ENCODE peak calls at places on chromosome 5, in nine cellular contexts. Z is cardiac muscle cell; T is heart left ventricle; L is lower lobe of right lung; O is aorta; Q is gastrocnemius medialis; W is neuronal stem cell; V is uterus; B is CD8-positive, alpha-beta memory T cell. Y is an unnamed sample.

GRCh38 chr5:83721878-83722779 is 1.5 kb upstream of the HAPLN1 start:
- DNase-seq in O (peak; percentile 90), T (peak; percentile 48), Q (no peak), W (peak; percentile 69), L (peak; percentile 59), B (no peak), Z (peak; percentile 87), V (peak; percentile 27), Y (peak; percentile 82)

GRCh38 chr5:102450313-102450990 is 48.3 kb downstream of the SLCO6A1 start:
- DNase-seq in L (no peak), W (no peak), Q (no peak), Z (no peak), T (no peak), B (no peak), V (no peak), O (no peak), Y (no peak)

GRCh38 chr5:1497271-1497777 is 26.4 kb downstream of the LPCAT1 start:
- DNase-seq in L (no peak), W (no peak), O (no peak), Z (no peak), B (no peak), T (no peak), Q (no peak), V (peak; percentile 44), Y (no peak)

GRCh38 chr5:40410939-40411635 is 268.6 kb upstream of the PTGER4 start:
- DNase-seq in B (no peak), L (no peak), V (no peak), O (no peak), Q (no peak), W (no peak), T (no peak), Z (no peak), Y (no peak)

GRCh38 chr5:83394190-83394589 is 77.4 kb upstream of the VCAN start:
- DNase-seq in Z (no peak), O (no peak), W (no peak), L (no peak), Q (no peak), T (no peak), B (no peak), V (no peak), Y (no peak)

GRCh38 chr5:56330167-56330566 is 97.0 kb upstream of the ANKRD55 start:
- DNase-seq in T (no peak), O (no peak), Q (no peak), W (no peak), Z (no peak), B (no peak), L (no peak), V (no peak), Y (no peak)

GRCh38 chr5:176737746-176738699 is 72.3 kb upstream of the UNC5A start:
- DNase-seq in T (no peak), L (no peak), W (no peak), V (peak; percentile 2), Z (no peak), B (no peak), Q (no peak), O (peak; percentile 41), Y (no peak)

GRCh38 chr5:97838214-97838613 is 655.2 kb upstream of the RIOK2 start:
- DNase-seq in B (no peak), W (no peak), T (no peak), O (no peak), Z (no peak), V (no peak), L (no peak), Q (no peak), Y (no peak)

GRCh38 chr5:150639751-150640150 is 709 bp upstream of the SYNPO start:
- DNase-seq in W (no peak), Q (no peak), L (no peak), B (no peak), T (no peak), Z (no peak), V (no peak), O (peak; percentile 70), Y (no peak)

GRCh38 chr5:150640311-150641005 is at the start of gene SYNPO:
- DNase-seq in O (peak; percentile 91), Z (no peak), B (no peak), W (no peak), T (peak; percentile 75), Q (peak; percentile 78), L (no peak), V (peak; percentile 92), Y (no peak)

GRCh38 chr5:150638488-150639316 is 1.8 kb upstream of the SYNPO start:
- DNase-seq in Q (no peak), L (no peak), V (no peak), Z (no peak), B (no peak), O (peak; percentile 64), T (no peak), W (no peak), Y (no peak)

GRCh38 chr5:150638053-150638444 is 2.4 kb upstream of the SYNPO start:
- DNase-seq in L (no peak), T (no peak), V (no peak), O (no peak), Z (no peak), Q (no peak), B (no peak), W (no peak), Y (no peak)

DNA sequence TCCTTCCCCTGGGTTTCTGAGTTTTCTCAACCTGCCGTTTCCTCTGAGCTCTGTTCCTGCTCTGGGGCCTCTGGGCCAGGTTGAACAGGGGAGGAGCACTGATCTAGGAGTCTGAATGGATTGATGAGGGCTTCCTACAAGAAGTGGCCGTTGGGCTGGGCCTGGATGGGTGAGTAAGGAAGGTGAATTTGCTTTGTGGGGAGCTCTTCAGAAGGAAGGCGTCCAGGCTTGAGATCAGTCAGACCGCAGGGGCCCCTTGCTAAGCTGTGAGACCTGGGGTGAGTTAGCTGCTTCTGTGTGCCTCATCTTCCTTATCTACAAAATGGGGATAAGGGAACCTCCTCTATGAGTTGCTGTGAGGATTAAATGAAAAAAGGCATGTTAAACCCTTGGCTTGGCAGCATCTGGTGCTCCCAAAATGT is 1.1 kb upstream of the SYNPO start:
- DNase-seq in O (peak; percentile 67), V (no peak), T (no peak), B (no peak), L (no peak), Q (no peak), Z (no peak), W (no peak), Y (no peak)
- H3K4me1 ChIP-seq in O (peaks cover 6% of the 10 kb centered on the region), V (peaks cover 39% of the 10 kb centered on the region), T (peaks cover 95% of the 10 kb centered on the region), B (no peaks in the 10 kb centered on the region), L (peaks cover 93% of the 10 kb centered on the region), Q (peaks cover 89% of the 10 kb centered on the region), Z (peaks cover 22% of the 10 kb centered on the region), W (peaks cover 25% of the 10 kb centered on the region), Y (peaks cover 13% of the 10 kb centered on the region)

DNA sequence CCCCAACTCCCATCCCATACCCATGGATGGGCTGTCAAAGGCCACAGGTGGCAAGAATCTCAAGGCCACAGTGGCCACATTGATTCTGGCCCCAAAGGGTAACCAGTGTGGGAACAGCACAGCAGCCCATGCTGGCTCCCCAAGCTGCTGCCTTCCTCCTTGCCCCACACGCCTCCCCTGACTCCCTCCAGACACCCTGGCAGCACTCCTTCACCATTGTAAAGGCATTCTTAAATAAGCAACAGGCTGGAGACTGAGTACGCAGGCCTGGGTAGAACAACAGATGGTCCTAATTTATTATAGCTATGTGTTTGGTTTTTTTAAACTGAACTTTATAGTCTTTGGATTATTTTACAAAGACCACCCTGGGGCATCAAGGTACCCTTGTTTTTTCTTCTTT is 158.8 kb downstream of the TSSK1B start:
- DNase-seq in B (no peak), V (no peak), Q (no peak), L (no peak), Z (no peak), T (no peak), O (no peak), W (no peak), Y (no peak)
- H3K4me1 ChIP-seq in B (no peaks in the 10 kb centered on the region), V (no peaks in the 10 kb centered on the region), Q (peaks cover 44% of the 10 kb centered on the region), L (peaks cover 14% of the 10 kb centered on the region), Z (peaks cover 39% of the 10 kb centered on the region), T (peaks cover 74% of the 10 kb centered on the region), O (no peaks in the 10 kb centered on the region), W (peaks cover 36% of the 10 kb centered on the region), Y (no peaks in the 10 kb centered on the region)

GRCh38 chr5:129499208-129499852 is 39.2 kb downstream of the ADAMTS19 start:
- DNase-seq in V (no peak), Z (no peak), B (no peak), O (no peak), Q (no peak), L (no peak), T (no peak), W (no peak), Y (no peak)

GRCh38 chr5:129500101-129500500 is 40.0 kb downstream of the ADAMTS19 start:
- DNase-seq in V (no peak), B (no peak), T (no peak), L (no peak), O (no peak), W (no peak), Z (no peak), Q (no peak), Y (no peak)

GRCh38 chr5:129496875-129497274 is 36.8 kb downstream of the ADAMTS19 start:
- DNase-seq in B (no peak), Q (no peak), V (no peak), T (no peak), W (no peak), Z (no peak), L (no peak), O (no peak), Y (no peak)

GRCh38 chr5:129496410-129496809 is 36.3 kb downstream of the ADAMTS19 start:
- DNase-seq in O (no peak), L (no peak), B (no peak), T (peak; percentile 33), W (no peak), V (no peak), Z (no peak), Q (no peak), Y (no peak)
- H3K4me1 ChIP-seq in O (no peaks in the 10 kb centered on the region), L (no peaks in the 10 kb centered on the region), B (no peaks in the 10 kb centered on the region), T (no peaks in the 10 kb centered on the region), W (no peaks in the 10 kb centered on the region), V (no peaks in the 10 kb centered on the region), Z (peaks cover 25% of the 10 kb centered on the region), Q (peaks cover 3% of the 10 kb centered on the region), Y (no peaks in the 10 kb centered on the region)

GRCh38 chr5:132260714-132261615 is 3.5 kb downstream of the PDLIM4 start:
- DNase-seq in B (no peak), T (peak; percentile 65), Z (no peak), L (no peak), O (peak; percentile 84), V (peak; percentile 72), W (no peak), Q (no peak), Y (peak; percentile 48)
- H3K4me1 ChIP-seq in B (no peaks in the 10 kb centered on the region), T (peaks cover 69% of the 10 kb centered on the region), Z (peaks cover 12% of the 10 kb centered on the region), L (peaks cover 52% of the 10 kb centered on the region), O (no peaks in the 10 kb centered on the region), V (peaks cover 36% of the 10 kb centered on the region), W (no peaks in the 10 kb centered on the region), Q (peaks cover 14% of the 10 kb centered on the region), Y (peaks cover 13% of the 10 kb centered on the region)

DNA sequence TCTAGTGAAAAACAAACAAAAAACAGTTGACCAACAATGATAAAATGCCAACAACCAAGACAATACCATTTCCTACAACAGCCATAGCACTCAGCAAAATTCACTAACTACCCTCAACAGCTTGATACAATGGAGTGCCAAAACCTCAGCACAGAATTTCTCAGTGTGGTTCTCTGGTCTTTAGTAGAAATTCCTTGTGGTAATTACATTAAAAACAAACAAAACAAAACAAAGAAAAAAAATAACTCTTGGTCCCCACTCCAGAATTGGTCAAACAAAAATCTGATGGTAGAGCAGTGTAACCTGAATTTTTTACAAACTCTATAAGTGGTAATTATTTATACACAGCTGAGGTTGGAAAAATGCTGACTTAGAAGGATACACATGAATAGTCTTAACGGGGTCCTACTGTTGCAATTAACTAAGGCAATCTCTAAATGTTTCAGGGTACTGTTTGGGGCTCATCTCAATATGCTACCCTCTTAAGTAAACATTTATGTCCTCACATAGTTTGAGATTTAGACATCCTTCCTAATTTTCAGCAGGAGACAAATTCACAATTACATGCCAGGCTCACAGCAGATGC is 13.8 kb downstream of the CSNK1A1 start:
- DNase-seq in B (no peak), W (no peak), Q (no peak), Z (no peak), T (no peak), O (no peak), V (no peak), L (no peak), Y (no peak)
- H3K4me1 ChIP-seq in B (peaks cover 60% of the 10 kb centered on the region), W (no peaks in the 10 kb centered on the region), Q (peaks cover 86% of the 10 kb centered on the region), Z (peaks cover 14% of the 10 kb centered on the region), T (peaks cover 96% of the 10 kb centered on the region), O (no peaks in the 10 kb centered on the region), V (peaks cover 11% of the 10 kb centered on the region), L (peaks cover 86% of the 10 kb centered on the region), Y (peaks cover 27% of the 10 kb centered on the region)